ENCODE peak calls at places on chromosomes 2 and 18, in nine cellular contexts. V is activated CD4-positive, alpha-beta memory T cell treated with anti-CD3 and anti-CD28 coated beads, Interleukin-2, amount 10 ng/mL, durations not matched to agents 7 days and 5 days; L is renal cortical epithelial cell; D is Kasumi-1; E is AML-193; C is T-helper 17 cell; W is mesothelial cell of epicardium; B is HTR-8/SVneo; U is activated CD8-positive, alpha-beta memory T cell treated with anti-CD3 and anti-CD28 coated beads for 4 hours. G is an unnamed sample.
A peak's percentile ranks its signal among the peaks of the same experiment; 100 is the strongest.

GRCh38 chr18:40687401-40687800 is 1267.6 kb upstream of the PIK3C3 start:
- DNase-seq in U (no peak), C (no peak), L (no peak), E (no peak), W (no peak), B (no peak), V (no peak), D (no peak), G (no peak)

GRCh38 chr2:23480991-23481797 is 96.2 kb downstream of the KLHL29 start:
- DNase-seq in D (no peak), L (peak; percentile 88), V (no peak), E (no peak), U (no peak), B (peak; percentile 88), W (peak; percentile 38), C (no peak), G (no peak)

GRCh38 chr2:237574894-237575868 is 8.8 kb downstream of the PRLH start:
- DNase-seq in U (no peak), W (no peak), V (no peak), E (no peak), B (no peak), D (no peak), L (peak; percentile 27), C (no peak), G (no peak)

GRCh38 chr2:152924722-152925121 is 206.3 kb downstream of the ARL6IP6 start:
- DNase-seq in V (no peak), W (no peak), U (no peak), D (no peak), E (no peak), C (no peak), B (no peak), L (peak; percentile 11), G (no peak)

GRCh38 chr2:202449344-202449743 is 73.2 kb downstream of the BMPR2 start:
- DNase-seq in E (no peak), U (no peak), V (no peak), D (no peak), C (no peak), W (no peak), B (no peak), L (no peak), G (no peak)

GRCh38 chr18:6022089-6022444 is 126.7 kb upstream of the TMEM200C start:
- DNase-seq in D (no peak), E (peak; percentile 82), L (no peak), V (no peak), W (no peak), C (no peak), U (no peak), B (no peak), G (no peak)

GRCh38 chr2:202185816-202186221 is 52.6 kb downstream of the SUMO1 start:
- DNase-seq in E (no peak), C (no peak), L (peak; percentile 41), V (no peak), B (peak; percentile 78), W (no peak), U (no peak), D (no peak), G (no peak)

GRCh38 chr18:45324489-45325111 is 290.7 kb upstream of the SLC14A2 start:
- DNase-seq in L (peak; percentile 94), W (no peak), U (no peak), B (no peak), D (no peak), V (no peak), E (no peak), C (no peak), G (no peak)

GRCh38 chr2:144559681-144560080 is 39.8 kb upstream of the ZEB2 start:
- DNase-seq in W (no peak), U (no peak), B (no peak), D (no peak), V (no peak), L (no peak), C (no peak), E (no peak), G (no peak)

GRCh38 chr2:46164581-46165301 is 132.5 kb upstream of the EPAS1 start:
- DNase-seq in W (no peak), C (no peak), U (no peak), V (no peak), L (peak; percentile 85), D (no peak), B (peak; percentile 91), E (no peak), G (no peak)

GRCh38 chr2:54388093-54388492 is 68.0 kb upstream of the SPTBN1 start:
- DNase-seq in U (no peak), D (no peak), B (no peak), C (no peak), W (no peak), V (no peak), L (peak; percentile 8), E (no peak), G (no peak)

GRCh38 chr2:222241054-222241453 is 57.7 kb downstream of the PAX3 start:
- DNase-seq in U (no peak), E (no peak), D (no peak), C (no peak), L (no peak), V (no peak), B (no peak), W (no peak), G (no peak)

GRCh38 chr18:26989842-26990241 is 124.3 kb upstream of the AQP4 start:
- DNase-seq in D (no peak), U (no peak), B (no peak), V (no peak), E (no peak), W (no peak), C (no peak), L (no peak), G (no peak)

GRCh38 chr18:57923606-57924005 is 120.4 kb upstream of the NEDD4L start:
- DNase-seq in V (no peak), B (no peak), C (no peak), E (no peak), L (no peak), W (no peak), U (no peak), D (no peak), G (no peak)

GRCh38 chr2:191635333-191636234 is 42.4 kb upstream of the NABP1 start:
- DNase-seq in U (no peak), W (no peak), C (no peak), L (peak; percentile 96), E (no peak), D (no peak), V (no peak), B (peak; percentile 41), G (no peak)

GRCh38 chr2:212157011-212157410 is 381.6 kb downstream of the ERBB4 start:
- DNase-seq in D (no peak), W (no peak), C (no peak), L (peak; percentile 15), E (no peak), B (no peak), V (no peak), U (no peak), G (no peak)

GRCh38 chr2:209872675-209873074 is 101.0 kb downstream of the UNC80 start:
- DNase-seq in V (no peak), D (no peak), B (no peak), W (no peak), C (no peak), U (no peak), E (no peak), L (peak; percentile 54), G (no peak)

GRCh38 chr2:173770936-173771678 is 194.1 kb downstream of the SP3 start:
- DNase-seq in B (no peak), C (no peak), D (no peak), L (no peak), W (no peak), V (no peak), E (no peak), U (no peak), G (no peak)

GRCh38 chr2:222000326-222000725 is 298.5 kb downstream of the PAX3 start:
- DNase-seq in V (no peak), W (no peak), E (no peak), C (no peak), B (peak; percentile 56), L (peak; percentile 97), D (no peak), U (no peak), G (no peak)

GRCh38 chr2:190947711-190948251 is 66.2 kb downstream of the STAT1 start:
- DNase-seq in E (peak; percentile 71), B (peak; percentile 49), D (peak; percentile 91), L (peak; percentile 84), C (no peak), U (no peak), W (no peak), V (no peak), G (no peak)

GRCh38 chr18:370753-371615 is 103.1 kb upstream of the THOC1 start:
- DNase-seq in D (no peak), V (no peak), C (no peak), U (no peak), E (no peak), W (no peak), L (no peak), B (no peak), G (no peak)